ENCODE peak calls at places on chromosomes 4 and X, in four cellular contexts. U is K562, B is HepG2, H is GM12891. T is an unnamed sample.

GRCh38 chr4:82801910-82802521 is 3.4 kb upstream of the SCD5 start:
- DNase-seq in U (peak; percentile 23), H (no peak), B (peak; percentile 13), T (no peak)

GRCh38 chr4:2070421-2071251 is 11.5 kb downstream of the NAT8L start:
- DNase-seq in U (no peak), B (no peak), H (no peak), T (no peak)

GRCh38 chrX:120761810-120762209 is 113.9 kb downstream of the CT47B1 start:
- DNase-seq in U (no peak), H (no peak), B (peak; percentile 7), T (no peak)

GRCh38 chr4:122476126-122476525 is 19.6 kb upstream of the IL2 start:
- DNase-seq in H (no peak), U (no peak), B (no peak), T (no peak)

GRCh38 chr4:159422626-159423025 is 319.7 kb downstream of the RAPGEF2 start:
- DNase-seq in U (no peak), B (no peak), H (no peak), T (no peak)

GRCh38 chr4:99998062-99998880 is 48.2 kb upstream of the H2AZ1 start:
- DNase-seq in H (no peak), U (peak; percentile 20), B (peak; percentile 9), T (no peak)

GRCh38 chrX:43703211-43703791 is 47.2 kb downstream of the MAOA start:
- DNase-seq in B (peak; percentile 48), H (no peak), U (no peak), T (no peak)

GRCh38 chrX:74422576-74423288 is 1.4 kb downstream of the SLC16A2 start:
- DNase-seq in B (peak; percentile 4), U (no peak), H (peak; percentile 26), T (no peak)

GRCh38 chrX:129980540-129981206 is 1.8 kb upstream of the BCORL1 start:
- DNase-seq in B (peak; percentile 25), U (no peak), H (no peak), T (peak; percentile 29)

GRCh38 chrX:154516655-154517100 is 646 bp upstream of the FAM3A start:
- DNase-seq in H (no peak), B (no peak), U (no peak), T (no peak)

GRCh38 chr4:5843573-5844239 is 49.2 kb downstream of the CRMP1 start:
- DNase-seq in B (no peak), H (no peak), U (no peak), T (no peak)

GRCh38 chrX:1182211-1182610 is 30.2 kb downstream of the CRLF2 start:
- DNase-seq in B (no peak), H (no peak), U (no peak), T (no peak)

GRCh38 chr4:14532436-14532835 is 469.8 kb upstream of the CPEB2 start:
- DNase-seq in U (no peak), B (no peak), H (no peak), T (no peak)

GRCh38 chrX:12906392-12906791 is at the start of gene TLR8:
- DNase-seq in H (no peak), B (no peak), U (no peak), T (no peak)

GRCh38 chrX:37796805-37797204 is 16.9 kb downstream of the CYBB start:
- DNase-seq in U (no peak), B (no peak), H (no peak), T (no peak)

GRCh38 chrX:9341305-9342201 is 123.3 kb upstream of the TBL1X start:
- DNase-seq in U (peak; percentile 72), B (no peak), H (peak; percentile 44), T (no peak)

GRCh38 chr4:47838445-47838844 is 578 bp upstream of the CORIN start:
- DNase-seq in H (no peak), U (no peak), B (no peak), T (no peak)

GRCh38 chr4:32216502-32216901 is 1496.3 kb downstream of the PCDH7 start:
- DNase-seq in H (no peak), U (no peak), B (no peak), T (no peak)

GRCh38 chr4:113635739-113636437 is 125.7 kb downstream of the CAMK2D start:
- DNase-seq in U (no peak), H (no peak), B (no peak), T (no peak)

GRCh38 chr4:120829113-120829831 is 93.3 kb downstream of the PRDM5 start:
- DNase-seq in H (no peak), U (no peak), B (no peak), T (no peak)

GRCh38 chr4:138090918-138091659 is 151.1 kb downstream of the SLC7A11 start:
- DNase-seq in B (no peak), U (no peak), H (no peak), T (no peak)

GRCh38 chr4:54662123-54662522 is 4.4 kb downstream of the KIT start:
- DNase-seq in H (no peak), U (no peak), B (no peak), T (no peak)

GRCh38 chr4:54663181-54663580 is 5.4 kb downstream of the KIT start:
- DNase-seq in B (no peak), H (no peak), U (no peak), T (no peak)

GRCh38 chr4:54664400-54664799 is 6.6 kb downstream of the KIT start:
- DNase-seq in U (no peak), B (no peak), H (no peak), T (no peak)

GRCh38 chr4:54669831-54670230 is 12.1 kb downstream of the KIT start:
- DNase-seq in H (no peak), B (no peak), U (no peak), T (no peak)

GRCh38 chr4:54668031-54668611 is 10.4 kb downstream of the KIT start:
- DNase-seq in B (no peak), U (peak; percentile 31), H (no peak), T (no peak)
- TF ChIP-seq POLR2A in B (no peak), U (no peak), H (no peak), T (no peak)

GRCh38 chr4:142341286-142341685 is 504.8 kb downstream of the INPP4B start:
- DNase-seq in B (no peak), U (no peak), H (no peak), T (no peak)

GRCh38 chr4:142334931-142335330 is 511.2 kb downstream of the INPP4B start:
- DNase-seq in U (no peak), B (no peak), H (no peak), T (no peak)

GRCh38 chr4:142331646-142332045 is 514.5 kb downstream of the INPP4B start:
- DNase-seq in U (no peak), B (no peak), H (no peak), T (no peak)

GRCh38 chr4:142331132-142331531 is 515.0 kb downstream of the INPP4B start:
- DNase-seq in H (no peak), U (no peak), B (no peak), T (no peak)

GRCh38 chr4:142336251-142336934 is 509.7 kb downstream of the INPP4B start:
- DNase-seq in H (no peak), B (no peak), U (no peak), T (no peak)
- TF ChIP-seq TAF1 in H (no peak), B (no peak), U (no peak), T (no peak)

GRCh38 chrX:71253253-71254091 is 468 bp downstream of the ZMYM3 start:
- DNase-seq in U (peak; percentile 77), H (no peak), B (peak; percentile 13), T (peak; percentile 38)

GRCh38 chrX:71251456-71251973 is 2.4 kb downstream of the ZMYM3 start:
- DNase-seq in B (no peak), U (no peak), H (no peak), T (no peak)

GRCh38 chrX:71252221-71252620 is 1.7 kb downstream of the ZMYM3 start:
- DNase-seq in U (peak; percentile 23), H (no peak), B (no peak), T (no peak)

GRCh38 chrX:71256051-71256450 is 2.1 kb upstream of the ZMYM3 start:
- DNase-seq in H (no peak), B (no peak), U (no peak), T (no peak)

GRCh38 chrX:71254092-71254941 is at the start of gene ZMYM3:
- DNase-seq in B (peak; percentile 67), H (peak; percentile 74), U (peak; percentile 89), T (peak; percentile 81)
- TF ChIP-seq POLR2AphosphoS5 in B (peak; percentile 28), H (no peak), U (no peak), T (no peak)

DNA sequence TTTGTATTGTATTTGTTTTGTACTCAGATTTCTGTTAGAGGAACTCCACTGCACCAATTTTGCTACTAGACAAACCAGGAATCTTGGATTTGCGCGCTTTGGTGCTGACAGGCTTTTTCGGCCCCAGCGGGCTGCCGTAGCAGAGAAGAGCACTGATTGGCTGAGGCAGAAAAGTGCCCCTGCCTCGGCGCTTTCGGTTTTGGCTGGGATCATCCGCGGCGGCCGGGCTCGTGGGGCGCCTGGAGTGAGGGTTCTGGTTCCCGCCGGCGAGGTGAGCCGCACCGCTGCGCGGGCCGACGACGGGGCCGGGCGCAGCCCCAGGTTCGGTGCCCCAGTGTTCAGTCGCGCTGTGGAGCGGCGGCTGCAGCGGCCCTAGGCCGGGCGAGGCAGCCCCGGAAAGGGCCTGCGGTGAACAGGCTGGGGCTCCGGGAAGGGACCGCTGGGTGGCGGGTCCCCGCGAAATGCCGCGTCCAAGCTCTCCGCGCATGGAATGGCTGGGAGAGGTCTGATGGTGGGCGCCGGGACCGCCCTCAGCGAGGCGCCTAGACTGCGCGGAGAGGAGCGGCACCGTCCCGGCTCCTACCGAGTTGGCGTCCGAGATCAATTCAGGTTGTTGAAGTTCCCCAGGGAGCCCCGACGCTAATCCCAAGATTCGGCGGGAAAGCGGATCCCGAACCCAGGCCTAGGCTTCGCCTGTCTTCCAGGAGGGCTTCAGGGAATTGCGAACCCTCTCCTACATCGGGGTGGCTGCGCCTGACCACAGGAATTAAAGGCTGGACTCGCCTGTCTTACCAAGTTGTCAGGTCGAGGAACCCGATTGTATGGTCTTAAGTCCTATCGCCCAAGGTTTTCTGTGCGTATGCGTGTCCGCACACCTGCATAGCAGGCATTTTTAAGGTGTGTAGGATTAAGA is at the start of gene LSM6:
- DNase-seq in U (peak; percentile 88), B (peak; percentile 77), H (peak; percentile 67), T (peak; percentile 64)
- TF ChIP-seq POLR2A in U (peak; percentile 77), B (peak; percentile 73), H (peak; percentile 65), T (peak; percentile 82)

GRCh38 chr4:186770446-186771175 is 47.0 kb upstream of the FAT1 start:
- DNase-seq in H (no peak), B (no peak), U (no peak), T (no peak)
- TF ChIP-seq TAF1 in H (no peak), B (no peak), U (no peak), T (no peak)

T was measured in GM12892.